ENCODE peak calls at places on chromosomes 11 and 22, in seven cellular contexts. V, X, Y, N, P, E and Q are unnamed samples. For H3K9me3, the result is how much of the 10 kb centered on the place peaks cover.

GRCh38 chr11:16924826-16925494 is 89.3 kb downstream of the PLEKHA7 start:
- DNase-seq in V (peak), X (no peak), Y (peak), N (peak), P (no peak), E (peak), Q (peak)

GRCh38 chr11:68142028-68142412 is 20.8 kb upstream of the CHKA start:
- DNase-seq in V (no peak), X (no peak), Y (no peak), N (no peak), P (peak), E (no peak), Q (peak)

GRCh38 chr11:25211635-25212251 is 714.9 kb downstream of the LUZP2 start:
- DNase-seq in V (no peak), X (no peak), Y (no peak), N (no peak), P (no peak), E (no peak), Q (peak)

GRCh38 chr11:73040046-73040445 is 102.1 kb downstream of the FCHSD2 start:
- DNase-seq in V (no peak), X (no peak), Y (peak), N (no peak), P (no peak), E (no peak), Q (no peak)

GRCh38 chr11:44333271-44334218 is 23.6 kb upstream of the ALX4 start:
- DNase-seq in V (peak), X (no peak), Y (no peak), N (no peak), P (no peak), E (peak), Q (no peak)

GRCh38 chr11:91776660-91777059 is 448.0 kb upstream of the FAT3 start:
- DNase-seq in V (no peak), X (no peak), Y (no peak), N (no peak), P (no peak), E (no peak), Q (no peak)

GRCh38 chr11:5368502-5369043 is 15.0 kb upstream of the OR51M1 start:
- DNase-seq in V (no peak), X (no peak), Y (no peak), N (no peak), P (peak), E (no peak), Q (no peak)

GRCh38 chr22:28075260-28075981 is 156.4 kb upstream of the PITPNB start:
- DNase-seq in V (no peak), X (no peak), Y (no peak), N (no peak), P (no peak), E (peak), Q (peak)

GRCh38 chr22:37757663-37758062 is 50.1 kb upstream of the GCAT start:
- DNase-seq in V (no peak), X (no peak), Y (no peak), N (no peak), P (no peak), E (no peak), Q (no peak)

GRCh38 chr11:126378763-126379162 is 23.3 kb downstream of the ST3GAL4 start:
- DNase-seq in V (no peak), X (no peak), Y (no peak), N (no peak), P (no peak), E (no peak), Q (no peak)

GRCh38 chr11:25838918-25839611 is 492.9 kb upstream of the ANO3 start:
- DNase-seq in V (no peak), X (no peak), Y (peak), N (no peak), P (no peak), E (no peak), Q (peak)

GRCh38 chr22:49373289-49373666 is 454.4 kb downstream of the BRD1 start:
- DNase-seq in V (no peak), X (no peak), Y (no peak), N (no peak), P (no peak), E (no peak), Q (no peak)

GRCh38 chr11:108781921-108782320 is 117.1 kb downstream of the DDX10 start:
- DNase-seq in V (no peak), X (no peak), Y (no peak), N (no peak), P (no peak), E (no peak), Q (no peak)

GRCh38 chr11:16844268-16844667 is 105.8 kb downstream of the C11orf58 start:
- DNase-seq in V (no peak), X (no peak), Y (no peak), N (no peak), P (no peak), E (no peak), Q (no peak)

GRCh38 chr11:29022676-29023075 is 914.5 kb downstream of the METTL15 start:
- DNase-seq in V (no peak), X (no peak), Y (no peak), N (no peak), P (no peak), E (no peak), Q (peak)

GRCh38 chr11:133827556-133827955 is 17.8 kb downstream of the SPATA19 start:
- DNase-seq in V (no peak), X (no peak), Y (no peak), N (no peak), P (no peak), E (no peak), Q (no peak)

GRCh38 chr22:49243335-49243734 is 584.3 kb downstream of the BRD1 start:
- DNase-seq in V (no peak), X (no peak), Y (no peak), N (no peak), P (no peak), E (no peak), Q (no peak)

GRCh38 chr11:2149471-2150205 is 10.4 kb upstream of the IGF2 start:
- DNase-seq in V (no peak), X (no peak), Y (peak), N (no peak), P (no peak), E (no peak), Q (no peak)
- H3K9me3 ChIP-seq in V (under half), X (under half), Y (under half), N (under half), P (under half), E (under half), Q (under half)

DNA sequence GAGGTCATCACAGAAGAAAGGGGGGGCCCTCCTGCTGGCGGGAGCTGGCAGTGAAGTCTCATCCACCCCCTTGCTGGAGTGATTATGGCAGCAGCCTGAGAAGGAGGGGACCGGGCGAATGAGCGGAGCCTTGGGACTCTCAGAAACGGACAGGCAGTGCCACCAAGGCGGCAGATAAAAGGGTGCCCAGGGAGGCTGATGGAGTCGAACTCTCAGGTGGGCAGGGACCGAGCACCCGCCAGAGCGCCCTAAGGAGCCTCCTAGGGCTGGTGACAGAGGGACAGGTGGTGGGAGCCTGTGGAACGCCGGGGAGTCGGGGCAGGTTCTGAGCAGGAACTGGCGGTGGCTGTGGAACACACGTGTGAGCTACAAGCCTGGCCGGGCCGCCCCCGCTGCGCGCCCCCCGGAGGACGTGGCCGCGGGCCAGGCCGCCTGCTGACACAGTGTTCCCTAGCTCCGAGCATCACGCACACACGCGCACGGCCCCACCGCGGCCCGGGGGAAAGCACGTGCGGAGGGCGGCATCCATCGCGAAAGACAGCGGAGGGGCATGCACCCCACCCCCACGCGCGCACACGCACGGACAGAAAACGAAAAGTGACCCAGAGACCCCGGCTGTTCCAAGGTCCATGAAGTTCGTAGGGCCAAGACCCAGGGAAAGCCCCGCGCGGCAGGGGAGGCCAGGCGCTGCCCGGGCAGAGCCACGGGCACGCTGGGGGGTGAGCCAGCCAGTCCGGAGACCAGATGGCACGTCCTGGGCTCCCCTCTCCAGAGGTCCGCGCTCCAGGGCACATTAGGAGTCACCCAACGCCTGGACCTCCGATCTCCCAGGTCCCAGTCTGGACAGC is 1.0 kb downstream of the VWCE start:
- DNase-seq in V (no peak), X (peak), Y (peak), N (peak), P (peak), E (peak), Q (peak)
- TF ChIP-seq CTCF in V (no peak), X (no peak), Y (no peak), N (no peak), P (peak), E (no peak), Q (no peak)

DNA sequence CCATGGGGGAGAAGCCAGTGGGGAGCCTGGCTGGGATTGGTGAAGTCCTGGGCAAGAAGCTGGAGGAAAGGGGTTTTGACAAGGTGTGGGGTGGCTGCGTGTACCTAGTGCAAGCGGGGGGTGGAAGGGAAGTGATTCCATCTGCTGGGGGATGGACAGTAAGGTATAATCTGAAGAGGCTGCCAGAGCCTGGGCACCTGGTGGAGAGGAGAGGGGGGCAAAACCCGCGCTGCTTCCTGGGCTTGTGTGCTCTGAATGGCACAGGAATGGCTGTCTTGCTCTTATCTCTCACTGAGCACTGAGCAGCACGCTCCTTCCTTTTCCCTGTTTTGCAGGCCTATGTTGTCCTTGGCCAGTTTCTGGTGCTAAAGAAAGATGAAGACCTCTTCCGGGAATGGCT is 988 bp downstream of the BANF1 start:
- DNase-seq in V (no peak), X (no peak), Y (no peak), N (no peak), P (no peak), E (no peak), Q (no peak)
- TF ChIP-seq EZH2phosphoT487 in V (no peak), X (no peak), Y (no peak), N (no peak), P (no peak), E (no peak), Q (no peak)

DNA sequence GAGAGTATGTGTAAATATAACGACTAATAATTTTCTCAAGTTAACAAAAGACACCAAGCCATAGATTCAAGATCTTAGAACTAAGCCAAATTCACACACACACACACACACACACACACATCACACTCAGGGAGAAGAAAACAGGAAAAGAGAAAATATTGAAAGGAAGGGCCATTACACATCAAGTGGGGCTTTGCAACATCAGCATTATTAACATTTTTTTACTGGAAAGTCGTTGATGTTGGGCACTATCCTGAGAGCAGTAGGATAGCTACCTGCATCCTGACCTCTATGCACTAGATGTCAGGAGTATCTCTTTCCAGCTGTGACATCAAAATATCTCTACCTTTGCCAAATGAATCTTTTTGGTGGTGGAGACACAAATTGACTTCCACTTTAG is 8.9 kb downstream of the OR5D16 start:
- DNase-seq in V (no peak), X (no peak), Y (no peak), N (no peak), P (no peak), E (no peak), Q (no peak)
- H3K9me3 ChIP-seq in V (under half), X (under half), Y (under half), N (under half), P (under half), E (under half), Q (under half)

GRCh38 chr11:129224538-129224937 is 32.4 kb upstream of the ARHGAP32 start:
- DNase-seq in V (no peak), X (no peak), Y (no peak), N (no peak), P (no peak), E (no peak), Q (peak)

GRCh38 chr11:129234978-129235377 is 42.9 kb upstream of the ARHGAP32 start:
- DNase-seq in V (no peak), X (no peak), Y (no peak), N (no peak), P (no peak), E (no peak), Q (no peak)

GRCh38 chr11:129226207-129226798 is 34.2 kb upstream of the ARHGAP32 start:
- DNase-seq in V (no peak), X (no peak), Y (no peak), N (no peak), P (no peak), E (no peak), Q (no peak)

GRCh38 chr11:129225190-129225589 is 33.1 kb upstream of the ARHGAP32 start:
- DNase-seq in V (no peak), X (no peak), Y (no peak), N (no peak), P (no peak), E (no peak), Q (peak)

GRCh38 chr11:129230006-129230405 is 37.9 kb upstream of the ARHGAP32 start:
- DNase-seq in V (no peak), X (no peak), Y (no peak), N (no peak), P (no peak), E (no peak), Q (peak)
- TF ChIP-seq CTCF in V (peak), X (no peak), Y (no peak), N (peak), P (peak), E (peak), Q (peak)

GRCh38 chr11:129593098-129593497 is 217.4 kb downstream of the BARX2 start:
- DNase-seq in V (no peak), X (no peak), Y (peak), N (no peak), P (no peak), E (no peak), Q (peak)
- TF ChIP-seq EZH2phosphoT487 in V (no peak), X (no peak), Y (no peak), N (no peak), P (no peak), E (no peak), Q (no peak)

GRCh38 chr22:47232197-47232596 is 469.7 kb downstream of the TBC1D22A start:
- DNase-seq in V (no peak), X (no peak), Y (no peak), N (no peak), P (no peak), E (no peak), Q (no peak)

GRCh38 chr22:47236718-47237117 is 474.3 kb downstream of the TBC1D22A start:
- DNase-seq in V (no peak), X (no peak), Y (no peak), N (no peak), P (no peak), E (no peak), Q (no peak)

GRCh38 chr22:47231759-47232158 is 469.3 kb downstream of the TBC1D22A start:
- DNase-seq in V (no peak), X (no peak), Y (no peak), N (no peak), P (no peak), E (no peak), Q (no peak)

GRCh38 chr22:47233316-47234243 is 471.1 kb downstream of the TBC1D22A start:
- DNase-seq in V (no peak), X (no peak), Y (no peak), N (no peak), P (no peak), E (no peak), Q (no peak)

DNA sequence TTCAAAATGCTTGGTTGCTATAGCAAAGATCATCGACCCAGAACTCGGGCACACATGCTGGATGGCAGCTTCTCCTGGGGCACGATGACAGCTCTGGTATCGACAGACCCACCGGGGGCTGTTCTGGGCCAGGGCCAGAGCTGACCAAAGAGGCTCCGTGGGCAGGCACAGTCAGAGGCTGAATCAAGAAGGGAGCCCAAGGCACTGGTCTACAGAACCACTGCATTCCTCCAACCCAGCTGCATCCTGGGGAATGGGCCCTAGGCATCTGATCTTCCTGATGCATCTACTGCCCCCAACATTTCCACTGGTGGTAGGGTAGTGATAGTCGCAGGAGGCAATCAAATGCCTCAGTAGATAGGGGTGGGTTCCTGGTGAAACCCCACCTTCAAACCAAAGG is 470.3 kb downstream of the TBC1D22A start:
- DNase-seq in V (no peak), X (no peak), Y (no peak), N (no peak), P (no peak), E (no peak), Q (no peak)
- H3K9me3 ChIP-seq in V (under half), X (under half), Y (under half), N (under half), P (under half), E (under half), Q (under half)

DNA sequence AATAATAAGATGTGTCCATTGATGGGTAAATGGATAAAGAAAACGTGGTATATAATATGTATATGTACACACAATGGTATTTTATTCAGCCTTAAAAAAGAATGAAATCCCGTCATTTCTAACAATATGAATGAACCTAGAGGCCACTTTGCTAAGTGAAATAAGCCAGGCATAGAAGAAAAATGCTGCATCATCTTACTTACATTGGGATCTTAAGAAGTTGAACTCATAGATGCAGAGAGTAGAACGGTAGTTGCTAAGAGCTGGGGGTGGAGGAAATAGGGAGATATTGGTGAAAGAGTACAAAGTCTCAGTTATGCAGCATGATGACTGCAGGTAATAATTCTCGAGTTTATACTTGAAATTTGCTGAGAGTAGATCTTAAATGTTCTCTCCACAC is 14.3 kb upstream of the SLC36A4 start:
- DNase-seq in V (no peak), X (no peak), Y (no peak), N (no peak), P (no peak), E (no peak), Q (no peak)
- TF ChIP-seq CTCF in V (no peak), X (no peak), Y (no peak), N (no peak), P (no peak), E (no peak), Q (no peak)

GRCh38 chr11:79121351-79121750 is 319.5 kb downstream of the TENM4 start:
- DNase-seq in V (no peak), X (no peak), Y (peak), N (no peak), P (no peak), E (no peak), Q (no peak)

GRCh38 chr11:79122759-79123158 is 318.1 kb downstream of the TENM4 start:
- DNase-seq in V (no peak), X (no peak), Y (no peak), N (no peak), P (no peak), E (no peak), Q (peak)

GRCh38 chr11:79117488-79117887 is 323.3 kb downstream of the TENM4 start:
- DNase-seq in V (no peak), X (no peak), Y (no peak), N (no peak), P (no peak), E (no peak), Q (peak)

GRCh38 chr11:79116600-79116999 is 324.2 kb downstream of the TENM4 start:
- DNase-seq in V (no peak), X (no peak), Y (no peak), N (no peak), P (no peak), E (no peak), Q (peak)

GRCh38 chr11:79119491-79120284 is 321.1 kb downstream of the TENM4 start:
- DNase-seq in V (no peak), X (no peak), Y (peak), N (peak), P (no peak), E (no peak), Q (no peak)
- TF ChIP-seq EZH2phosphoT487 in V (no peak), X (no peak), Y (no peak), N (no peak), P (no peak), E (no peak), Q (no peak)